ENCODE peak calls at places on chromosomes 5 and 9, in five cellular contexts. I, B, Z, Y and M are unnamed samples.
A peak's percentile ranks its signal among the peaks of the same experiment; 100 is the strongest.

GRCh38 chr5:82023530-82024095 is 51.8 kb downstream of the ATG10 start:
- DNase-seq in B (no peak), Z (no peak), I (no peak), Y (no peak), M (no peak)

GRCh38 chr5:103703617-103704016 is 141.0 kb upstream of the NUDT12 start:
- DNase-seq in I (no peak), Y (no peak), Z (no peak), B (no peak), M (no peak)

GRCh38 chr5:83388608-83389007 is 82.9 kb upstream of the VCAN start:
- DNase-seq in Z (no peak), B (no peak), Y (no peak), I (peak; percentile 9), M (no peak)

GRCh38 chr9:84670106-84670800 is 724 bp downstream of the NTRK2 start:
- DNase-seq in Y (no peak), I (no peak), B (no peak), Z (peak; percentile 25), M (peak; percentile 16)

GRCh38 chr5:14665949-14666741 is 1.6 kb downstream of the OTULIN start:
- DNase-seq in B (peak; percentile 64), Z (no peak), Y (no peak), I (peak; percentile 17), M (no peak)

GRCh38 chr5:2538169-2538568 is 213.3 kb downstream of the IRX2 start:
- DNase-seq in B (no peak), Z (peak; percentile 74), Y (no peak), I (no peak), M (no peak)

GRCh38 chr5:65544473-65544872 is 18.5 kb downstream of the CENPK start:
- DNase-seq in Y (no peak), B (no peak), Z (no peak), I (no peak), M (no peak)

GRCh38 chr5:154610321-154611154 is 132.5 kb upstream of the HAND1 start:
- DNase-seq in B (peak; percentile 89), Y (peak; percentile 80), I (peak; percentile 84), Z (peak; percentile 75), M (peak; percentile 79)

GRCh38 chr5:98108497-98108896 is 665.0 kb upstream of the RGMB start:
- DNase-seq in Y (peak; percentile 98), I (no peak), Z (no peak), B (no peak), M (no peak)

GRCh38 chr9:114722937-114723620 is 41.1 kb upstream of the TEX48 start:
- DNase-seq in I (no peak), Y (peak; percentile 17), Z (no peak), B (no peak), M (no peak)

DNA sequence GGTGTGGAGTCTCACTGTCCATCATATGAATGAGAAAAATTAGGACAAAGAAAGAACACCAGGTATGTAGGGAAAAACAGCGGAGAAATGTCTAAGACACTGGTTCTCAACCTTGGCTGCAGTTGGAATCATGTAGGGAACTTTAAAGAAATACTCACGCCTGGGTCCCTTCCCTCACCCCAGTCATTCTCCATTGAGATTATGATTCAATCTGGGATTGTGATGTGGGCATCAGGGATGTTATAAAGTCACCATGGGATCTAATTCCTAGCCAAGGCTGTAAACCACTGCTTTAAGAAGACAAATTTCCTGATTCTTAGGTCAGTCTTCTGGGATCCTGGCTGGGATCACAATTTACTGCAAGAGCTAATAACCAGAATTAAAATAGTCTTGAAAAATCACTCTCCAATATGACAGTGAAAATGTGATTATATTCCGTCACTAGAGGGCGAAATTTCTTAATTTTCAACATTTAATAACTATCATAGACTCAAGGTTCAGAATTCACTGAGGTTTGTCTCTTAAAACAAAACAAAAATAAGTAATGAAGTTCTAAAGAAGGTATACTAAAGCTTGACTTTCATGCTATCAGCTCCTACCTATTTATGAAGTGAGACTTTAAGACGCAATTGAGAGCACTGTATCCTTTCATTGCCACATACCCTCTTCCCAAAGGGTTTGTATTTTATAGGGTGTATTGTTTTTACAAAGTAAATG is 60.5 kb downstream of the GLDC start:
- DNase-seq in Y (peak; percentile 64), I (peak; percentile 50), Z (no peak), B (no peak), M (no peak)
- TF ChIP-seq CTCF in Y (peak; percentile 23), I (peak; percentile 79), Z (peak; percentile 70), B (peak; percentile 56), M (peak; percentile 56)

GRCh38 chr5:181149355-181149754 is 2.0 kb downstream of the OR2V2 start:
- DNase-seq in B (no peak), I (no peak), Y (no peak), Z (no peak), M (no peak)

GRCh38 chr5:181152406-181152805 is 5.0 kb downstream of the OR2V2 start:
- DNase-seq in I (peak; percentile 59), Y (peak; percentile 51), B (no peak), Z (no peak), M (no peak)

GRCh38 chr5:181153814-181154213 is 6.4 kb downstream of the OR2V2 start:
- DNase-seq in B (no peak), Z (no peak), I (no peak), Y (no peak), M (no peak)

GRCh38 chr5:181149806-181150733 is 2.7 kb downstream of the OR2V2 start:
- DNase-seq in Z (no peak), B (no peak), I (no peak), Y (no peak), M (no peak)

GRCh38 chr5:181151146-181151545 is 3.8 kb downstream of the OR2V2 start:
- DNase-seq in I (peak; percentile 56), Z (no peak), Y (no peak), B (no peak), M (no peak)
- TF ChIP-seq CTCF in I (no peak), Z (no peak), Y (no peak), B (no peak), M (no peak)

DNA sequence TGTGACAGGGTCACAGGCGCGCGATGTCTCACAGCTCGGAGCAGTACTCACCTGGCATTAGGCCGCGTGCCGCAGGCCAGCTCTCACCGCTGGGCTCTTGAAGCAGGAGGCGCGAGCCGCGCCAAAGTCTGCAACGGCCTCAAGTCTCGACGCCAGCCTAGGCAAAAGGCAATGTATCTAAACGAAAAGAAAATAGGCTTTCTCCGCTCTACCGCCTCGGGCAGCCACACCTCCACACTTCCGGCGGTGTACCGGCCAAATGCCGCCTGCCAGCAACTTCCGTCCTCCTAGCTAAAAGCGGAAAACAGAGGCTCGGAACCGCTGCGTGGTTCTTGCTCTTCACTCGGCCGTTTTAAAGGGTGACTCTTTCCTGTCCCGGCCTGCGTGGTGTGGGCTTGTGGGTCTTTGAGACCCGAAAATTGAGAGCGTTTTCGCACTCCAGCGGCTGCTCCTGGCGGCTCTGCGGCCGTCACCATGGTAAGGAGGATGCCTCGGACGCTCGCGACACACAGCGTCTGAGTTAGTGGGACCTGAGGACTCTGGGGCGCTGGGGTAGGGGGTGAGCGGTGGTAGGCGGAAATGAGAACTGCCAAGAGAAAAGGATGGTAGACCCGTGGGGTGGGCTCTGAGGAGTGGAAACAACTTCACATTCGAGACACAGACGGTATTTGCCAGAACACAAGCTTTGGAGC is at the start of the genes GFM2 and NSA2:
- DNase-seq in Y (peak; percentile 96), B (peak; percentile 95), Z (peak; percentile 89), I (peak; percentile 95), M (peak; percentile 78)
- TF ChIP-seq CTCF in Y (no peak), B (no peak), Z (no peak), I (no peak), M (no peak)

GRCh38 chr5:53733853-53734252 is 173.4 kb downstream of the NDUFS4 start:
- DNase-seq in Z (no peak), I (peak; percentile 13), Y (no peak), B (no peak), M (no peak)
- TF ChIP-seq CTCF in Z (no peak), I (no peak), Y (no peak), B (no peak), M (no peak)

GRCh38 chr9:82532504-82532903 is 530.4 kb downstream of the RASEF start:
- DNase-seq in B (no peak), Z (no peak), Y (peak; percentile 11), I (no peak), M (no peak)
- TF ChIP-seq CTCF in B (peak; percentile 45), Z (peak; percentile 51), Y (no peak), I (peak; percentile 37), M (peak; percentile 27)

GRCh38 chr5:75667586-75667985 is 49.7 kb downstream of the POC5 start:
- DNase-seq in Y (no peak), Z (no peak), I (no peak), B (no peak), M (no peak)

GRCh38 chr5:75668988-75669760 is 48.1 kb downstream of the POC5 start:
- DNase-seq in I (peak; percentile 34), B (no peak), Z (no peak), Y (peak; percentile 33), M (no peak)

GRCh38 chr5:75668348-75668895 is 48.8 kb downstream of the POC5 start:
- DNase-seq in Z (no peak), I (no peak), B (no peak), Y (no peak), M (no peak)

GRCh38 chr5:75664933-75665332 is 52.3 kb downstream of the POC5 start:
- DNase-seq in B (no peak), Z (no peak), Y (no peak), I (no peak), M (no peak)

GRCh38 chr5:75666801-75667200 is 50.4 kb downstream of the POC5 start:
- DNase-seq in B (no peak), Z (no peak), I (peak; percentile 20), Y (no peak), M (no peak)
- TF ChIP-seq CTCF in B (no peak), Z (no peak), I (no peak), Y (no peak), M (no peak)

GRCh38 chr9:99103505-99103904 is 1.4 kb upstream of the TGFBR1 start:
- DNase-seq in B (no peak), Z (no peak), I (peak; percentile 18), Y (no peak), M (no peak)

GRCh38 chr9:99106044-99106375 is 1.1 kb downstream of the TGFBR1 start:
- DNase-seq in Y (no peak), I (no peak), Z (no peak), B (no peak), M (no peak)

GRCh38 chr9:99105152-99106043 is 485 bp downstream of the TGFBR1 start:
- DNase-seq in B (peak; percentile 95), I (peak; percentile 63), Y (peak; percentile 74), Z (peak; percentile 57), M (peak; percentile 55)

GRCh38 chr9:99103909-99104458 is 929 bp upstream of the TGFBR1 start:
- DNase-seq in B (no peak), I (peak; percentile 14), Y (peak; percentile 51), Z (no peak), M (no peak)

DNA sequence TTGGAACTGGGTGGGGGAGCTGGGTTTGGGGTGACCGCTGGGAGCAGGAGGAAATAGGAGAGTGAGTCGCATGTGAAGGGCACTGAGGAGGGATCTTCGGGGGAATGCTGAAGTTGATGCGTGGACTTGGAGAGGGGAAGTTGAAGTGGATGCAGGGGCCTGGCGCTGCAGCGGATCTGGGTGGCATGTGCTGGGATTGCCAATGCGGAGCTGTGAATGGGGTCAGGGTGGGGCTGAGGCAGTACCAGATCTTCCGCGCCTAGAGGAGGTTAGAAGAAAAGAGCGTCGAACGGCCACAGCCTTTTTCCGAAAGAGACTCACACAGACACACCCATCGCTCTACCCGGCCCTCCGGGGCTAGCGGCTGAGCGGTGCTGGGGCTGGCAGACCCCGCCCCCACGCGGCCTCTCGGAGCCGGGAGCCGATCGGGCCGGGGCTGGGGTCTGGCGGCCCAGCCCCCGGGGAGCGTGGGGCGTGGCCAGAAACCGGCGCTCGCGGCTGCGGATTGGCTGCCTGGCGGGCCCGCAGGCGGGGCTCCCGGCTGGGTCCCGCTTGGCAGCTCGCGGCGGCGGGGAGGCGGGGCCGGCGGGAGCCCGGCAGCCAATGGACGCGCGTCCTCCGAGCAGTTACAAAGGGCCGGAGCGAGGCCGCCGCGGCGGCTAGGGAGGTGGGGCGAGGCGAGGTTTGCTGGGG is at the start of gene TGFBR1:
- DNase-seq in Y (peak; percentile 87), I (peak; percentile 89), Z (peak; percentile 89), B (peak; percentile 97), M (peak; percentile 92)
- TF ChIP-seq CTCF in Y (no peak), I (no peak), Z (no peak), B (no peak), M (no peak)

GRCh38 chr5:43039468-43040286 is 442 bp downstream of the ANXA2R start:
- DNase-seq in I (peak; percentile 88), Z (peak; percentile 52), Y (peak; percentile 87), B (peak; percentile 81), M (no peak)
- TF ChIP-seq CTCF in I (peak; percentile 14), Z (peak; percentile 39), Y (no peak), B (peak; percentile 12), M (peak; percentile 29)